ENCODE peak calls at places on chromosome 13, in eight cellular contexts. K, L, D, J, Z, T, U and O are unnamed samples.

GRCh38 chr13:112741835-112742570 is 52.2 kb downstream of the ATP11A start:
- DNase-seq in L (no peak), T (no peak), U (no peak), K (no peak), J (no peak), Z (no peak), D (no peak), O (no peak)

GRCh38 chr13:39623466-39623865 is 20.5 kb upstream of the LHFPL6 start:
- DNase-seq in K (no peak), U (no peak), T (no peak), L (no peak), D (no peak), Z (no peak), J (no peak), O (no peak)

GRCh38 chr13:107441279-107441678 is 774.1 kb downstream of the LIG4 start:
- DNase-seq in D (peak; percentile 85), Z (no peak), T (no peak), U (no peak), L (no peak), K (no peak), J (no peak), O (no peak)

GRCh38 chr13:33642374-33643065 is 175.4 kb upstream of the RFC3 start:
- DNase-seq in L (no peak), K (no peak), Z (no peak), U (peak; percentile 68), T (no peak), D (peak; percentile 15), J (peak; percentile 52), O (no peak)

GRCh38 chr13:96229356-96229755 is 139.4 kb downstream of the HS6ST3 start:
- DNase-seq in Z (no peak), K (peak; percentile 45), J (no peak), L (no peak), U (peak; percentile 75), D (no peak), T (no peak), O (no peak)

GRCh38 chr13:43608400-43609137 is 178.2 kb downstream of the ENOX1 start:
- DNase-seq in D (no peak), U (no peak), Z (no peak), L (no peak), T (no peak), J (no peak), K (no peak), O (no peak)

GRCh38 chr13:113390874-113391497 is 27.1 kb upstream of the GRTP1 start:
- DNase-seq in Z (no peak), D (no peak), J (no peak), U (peak; percentile 83), K (no peak), L (no peak), T (peak; percentile 43), O (no peak)

GRCh38 chr13:33207616-33207964 is 78.0 kb downstream of the STARD13 start:
- DNase-seq in Z (no peak), D (peak; percentile 80), U (no peak), L (no peak), J (no peak), K (peak; percentile 86), T (no peak), O (no peak)

GRCh38 chr13:69474286-69474685 is 633.3 kb upstream of the ATXN8OS start:
- DNase-seq in Z (no peak), K (no peak), D (no peak), L (no peak), J (no peak), T (no peak), U (no peak), O (no peak)

GRCh38 chr13:60431108-60431700 is 34.2 kb downstream of the TDRD3 start:
- DNase-seq in L (no peak), U (no peak), D (peak; percentile 76), K (no peak), J (no peak), T (no peak), Z (no peak), O (peak; percentile 19)

GRCh38 chr13:35714588-35714987 is 238.1 kb upstream of the MAB21L1 start:
- DNase-seq in T (no peak), D (no peak), Z (no peak), K (peak; percentile 86), L (no peak), J (no peak), U (peak; percentile 53), O (no peak)

GRCh38 chr13:37023871-37024270 is 23.3 kb downstream of the EXOSC8 start:
- DNase-seq in L (no peak), J (no peak), Z (no peak), K (no peak), D (peak; percentile 15), T (no peak), U (no peak), O (no peak)

GRCh38 chr13:113599396-113599795 is 14.8 kb downstream of the TFDP1 start:
- DNase-seq in L (peak; percentile 44), U (peak; percentile 7), T (peak; percentile 52), D (no peak), K (no peak), J (no peak), Z (peak; percentile 33), O (no peak)

GRCh38 chr13:113845055-113845454 is 18.8 kb downstream of the GAS6 start:
- DNase-seq in D (no peak), L (no peak), J (no peak), T (peak; percentile 64), Z (peak; percentile 42), K (peak; percentile 10), U (peak; percentile 40), O (no peak)

GRCh38 chr13:75137911-75138571 is 343.9 kb downstream of the TBC1D4 start:
- DNase-seq in Z (no peak), J (no peak), D (no peak), T (no peak), K (no peak), L (no peak), U (no peak), O (no peak)

GRCh38 chr13:64640002-64640401 is 2590.1 kb downstream of the PCDH9 start:
- DNase-seq in L (no peak), K (no peak), D (no peak), T (no peak), J (no peak), U (no peak), Z (no peak), O (no peak)

GRCh38 chr13:77387607-77388200 is 60.8 kb upstream of the MYCBP2 start:
- DNase-seq in U (no peak), Z (no peak), L (no peak), T (no peak), K (no peak), J (peak; percentile 13), D (no peak), O (no peak)

GRCh38 chr13:60369242-60369641 is 27.8 kb upstream of the TDRD3 start:
- DNase-seq in Z (no peak), U (no peak), K (no peak), L (no peak), J (no peak), D (no peak), T (no peak), O (no peak)

GRCh38 chr13:22220186-22221160 is 549.6 kb downstream of the FGF9 start:
- DNase-seq in L (no peak), D (no peak), J (no peak), U (no peak), Z (no peak), K (no peak), T (no peak), O (no peak)

DNA sequence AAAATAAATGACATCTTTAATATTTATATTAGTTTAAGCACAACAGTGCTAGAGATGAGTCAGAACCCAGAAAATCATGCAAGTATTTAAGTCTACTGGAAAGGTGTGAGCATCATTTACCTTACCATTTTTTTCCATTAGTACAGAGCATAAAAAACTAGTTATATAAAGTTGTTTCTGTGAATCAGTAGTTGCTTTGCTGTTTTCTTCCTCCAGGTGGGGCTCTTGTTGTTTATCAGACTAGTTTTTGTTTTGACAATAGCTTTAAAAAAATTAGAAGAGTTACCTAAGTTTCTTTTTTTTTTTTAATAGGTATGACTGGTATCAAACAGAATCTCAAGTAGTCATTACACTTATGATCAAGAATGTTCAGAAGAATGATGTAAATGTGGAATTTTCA is 12.7 kb downstream of the SUGT1 start:
- DNase-seq in U (no peak), J (no peak), Z (no peak), T (no peak), K (no peak), L (no peak), D (peak; percentile 28), O (peak; percentile 13)
- TF ChIP-seq CTCF in U (peak; percentile 78), J (no peak), Z (no peak), T (no peak), K (no peak), L (peak; percentile 46), D (peak; percentile 46), O (no peak)

DNA sequence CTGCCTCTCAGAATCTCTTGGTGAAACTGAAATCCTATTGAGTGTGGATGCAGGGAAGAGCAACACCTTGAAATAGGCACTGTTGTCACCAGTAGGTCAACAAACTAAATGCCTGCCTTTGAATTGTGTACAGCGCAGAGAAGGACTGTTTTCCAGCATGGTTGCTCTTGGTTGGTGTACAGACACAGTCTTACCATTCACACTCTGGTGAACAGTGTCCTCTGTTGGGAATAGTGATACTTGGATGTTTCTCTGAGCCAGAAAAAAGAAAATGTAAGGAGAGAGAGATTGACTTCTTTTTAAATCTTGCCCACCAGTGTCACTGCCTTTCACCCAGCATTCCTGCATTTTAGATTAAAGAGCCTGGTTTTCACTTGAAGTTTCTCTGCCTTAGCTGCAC is 179.7 kb downstream of the STK24 start:
- DNase-seq in T (no peak), J (no peak), K (no peak), Z (no peak), L (no peak), D (peak; percentile 32), U (no peak), O (no peak)
- TF ChIP-seq CTCF in T (no peak), J (no peak), K (peak; percentile 47), Z (no peak), L (no peak), D (peak; percentile 59), U (no peak), O (no peak)

GRCh38 chr13:51261610-51262249 is 39.5 kb downstream of the FAM124A start:
- DNase-seq in K (no peak), D (no peak), U (peak; percentile 22), L (no peak), J (no peak), T (no peak), Z (no peak), O (no peak)

GRCh38 chr13:51258612-51259358 is 36.6 kb downstream of the FAM124A start:
- DNase-seq in U (peak; percentile 67), J (no peak), T (no peak), D (no peak), L (peak; percentile 75), K (no peak), Z (no peak), O (no peak)

GRCh38 chr13:51260154-51260553 is 38.0 kb downstream of the FAM124A start:
- DNase-seq in L (no peak), J (no peak), Z (no peak), K (no peak), U (peak; percentile 40), T (no peak), D (no peak), O (no peak)

GRCh38 chr13:51259359-51259645 is 37.1 kb downstream of the FAM124A start:
- DNase-seq in T (no peak), K (no peak), J (no peak), L (no peak), D (no peak), U (no peak), Z (no peak), O (no peak)

GRCh38 chr13:51262501-51263211 is 40.5 kb downstream of the FAM124A start:
- DNase-seq in L (no peak), T (no peak), U (no peak), Z (no peak), K (peak; percentile 22), J (no peak), D (no peak), O (no peak)
- TF ChIP-seq CTCF in L (no peak), T (no peak), U (peak; percentile 35), Z (no peak), K (peak; percentile 38), J (no peak), D (peak; percentile 22), O (peak; percentile 4)

GRCh38 chr13:44730099-44730498 is 154.0 kb upstream of the TSC22D1 start:
- DNase-seq in L (no peak), T (no peak), Z (no peak), D (no peak), K (no peak), U (no peak), J (no peak), O (no peak)
- TF ChIP-seq CTCF in L (no peak), T (no peak), Z (no peak), D (no peak), K (no peak), U (no peak), J (no peak), O (no peak)